ENCODE peak calls at places on chromosomes 3 and 15, in eight cellular contexts. O is thoracic aorta, B is neural progenitor cell, Q is IMR-90, W is Panc1, D is esophagus muscularis mucosa, Y is keratinocyte, G is fibroblast of lung. C is an unnamed sample.

GRCh38 chr3:18423401-18424212 is 1.5 kb downstream of the SATB1 start:
- DNase-seq in O (no peak), Q (peak; percentile 51), W (no peak), G (peak; percentile 66), B (peak; percentile 41), Y (no peak), D (no peak), C (no peak)

GRCh38 chr3:27326211-27326948 is 42.8 kb downstream of the NEK10 start:
- DNase-seq in W (peak; percentile 10), B (no peak), Y (no peak), Q (peak; percentile 98), D (no peak), G (peak; percentile 98), O (no peak), C (no peak)

GRCh38 chr3:50155891-50156290 is 767 bp downstream of the SEMA3F start:
- DNase-seq in B (peak; percentile 72), D (no peak), Y (no peak), Q (no peak), O (no peak), W (no peak), G (no peak), C (no peak)

GRCh38 chr15:20645956-20646355 is 104.4 kb upstream of the GOLGA6L6 start:
- DNase-seq in Y (no peak), W (no peak), O (no peak), B (no peak), G (no peak), D (no peak), Q (no peak), C (no peak)

GRCh38 chr15:96869122-96869521 is 538.6 kb downstream of the NR2F2 start:
- DNase-seq in W (no peak), D (no peak), O (no peak), Y (no peak), G (no peak), B (no peak), Q (no peak), C (no peak)

GRCh38 chr3:108489776-108490175 is 20.6 kb downstream of the MYH15 start:
- DNase-seq in B (peak; percentile 68), Y (no peak), Q (peak; percentile 51), D (no peak), G (peak; percentile 61), O (no peak), W (no peak), C (no peak)

GRCh38 chr3:149316427-149316826 is 17.0 kb downstream of the TM4SF18 start:
- DNase-seq in D (no peak), O (no peak), G (peak; percentile 13), B (no peak), Q (peak; percentile 22), Y (no peak), W (no peak), C (no peak)

GRCh38 chr3:171811913-171812321 is 1.6 kb upstream of the PLD1 start:
- DNase-seq in G (peak; percentile 75), D (no peak), W (no peak), B (no peak), Y (no peak), Q (peak; percentile 74), O (no peak), C (no peak)

GRCh38 chr3:134044459-134044858 is 14.7 kb upstream of the SLCO2A1 start:
- DNase-seq in O (no peak), Y (no peak), W (no peak), D (no peak), G (no peak), B (no peak), Q (no peak), C (no peak)

GRCh38 chr3:110816008-110816407 is 255.6 kb upstream of the NECTIN3 start:
- DNase-seq in O (no peak), G (no peak), W (no peak), B (no peak), Y (no peak), Q (peak; percentile 17), D (no peak), C (no peak)

GRCh38 chr3:37458162-37458895 is 283.9 kb upstream of the LRRFIP2 start:
- DNase-seq in B (peak; percentile 12), W (no peak), D (no peak), Q (no peak), G (no peak), O (no peak), Y (no peak), C (no peak)

GRCh38 chr15:65646486-65646885 is 24.7 kb downstream of the SLC24A1 start:
- DNase-seq in W (no peak), O (no peak), Y (no peak), Q (peak; percentile 65), B (no peak), G (no peak), D (no peak), C (no peak)

GRCh38 chr3:142663865-142664264 is 60.0 kb upstream of the TRPC1 start:
- DNase-seq in O (no peak), D (no peak), Y (no peak), Q (no peak), B (no peak), G (no peak), W (no peak), C (no peak)

GRCh38 chr3:167318996-167319615 is 61.0 kb downstream of the ZBBX start:
- DNase-seq in B (no peak), W (no peak), Q (no peak), O (no peak), Y (no peak), G (no peak), D (no peak), C (no peak)

GRCh38 chr3:51945031-51945840 is 3.1 kb downstream of the PARP3 start:
- DNase-seq in Y (no peak), D (no peak), W (no peak), O (no peak), G (no peak), Q (no peak), B (no peak), C (no peak)

GRCh38 chr3:96548073-96548472 is 266.3 kb upstream of the EPHA6 start:
- DNase-seq in O (no peak), W (no peak), Y (no peak), Q (no peak), G (no peak), B (no peak), D (no peak), C (no peak)

GRCh38 chr3:134353171-134353825 is 20.9 kb downstream of the AMOTL2 start:
- DNase-seq in Q (no peak), D (no peak), O (no peak), G (no peak), Y (no peak), W (no peak), B (no peak), C (no peak)

GRCh38 chr3:124648551-124648950 is 81.7 kb upstream of the UMPS start:
- DNase-seq in O (no peak), D (no peak), B (peak; percentile 36), Y (no peak), Q (no peak), G (no peak), W (no peak), C (no peak)

DNA sequence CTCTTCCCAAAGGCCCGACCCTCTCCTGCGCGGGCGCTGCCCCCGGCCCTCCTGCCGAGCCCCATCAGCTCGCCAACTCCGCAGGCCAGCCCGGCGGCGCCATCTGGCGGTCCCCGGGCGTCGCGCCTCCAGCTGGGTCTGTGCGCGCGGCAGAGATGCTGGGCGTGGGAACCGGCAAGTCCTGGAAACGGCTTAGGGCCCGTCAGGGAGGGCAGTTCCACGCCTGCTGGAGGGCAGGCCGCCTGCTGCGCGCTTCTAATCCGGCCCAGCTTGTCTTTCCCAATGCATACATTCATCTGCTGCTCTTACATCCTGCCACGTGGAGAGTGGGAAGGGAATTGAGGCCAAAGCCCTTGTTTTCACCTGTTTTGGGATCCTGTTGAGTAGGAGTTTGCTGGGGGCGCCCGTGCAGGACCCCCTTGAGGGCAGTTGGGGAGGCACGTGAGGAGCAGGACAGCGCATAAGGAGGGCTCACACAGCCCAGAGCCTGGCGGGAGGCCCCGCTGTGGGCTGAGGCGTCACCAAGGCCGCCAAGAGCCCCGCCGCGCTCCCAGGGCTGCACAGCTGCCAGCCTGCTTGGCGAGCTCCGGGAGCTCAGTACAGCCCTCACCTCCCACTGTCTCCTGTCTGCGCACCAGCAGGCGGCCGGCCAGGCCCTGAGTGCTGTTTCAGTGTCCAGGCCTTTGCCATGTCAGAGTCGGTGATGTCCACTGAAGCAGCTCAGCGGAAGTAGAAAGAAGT is 165.6 kb downstream of the NSMCE3 start:
- DNase-seq in O (no peak), B (peak; percentile 95), Y (no peak), Q (peak; percentile 68), D (no peak), W (no peak), G (peak; percentile 79), C (no peak)
- H3K4me3 ChIP-seq in O (peak overlapping the region; percentile 70), B (peak overlapping the region; percentile 27), Y (no peak overlapping the region), Q (no peak overlapping the region), D (peak overlapping the region; percentile 56), W (peak overlapping the region; percentile 14), G (no peak overlapping the region), C (peak overlapping the region; percentile 15)

DNA sequence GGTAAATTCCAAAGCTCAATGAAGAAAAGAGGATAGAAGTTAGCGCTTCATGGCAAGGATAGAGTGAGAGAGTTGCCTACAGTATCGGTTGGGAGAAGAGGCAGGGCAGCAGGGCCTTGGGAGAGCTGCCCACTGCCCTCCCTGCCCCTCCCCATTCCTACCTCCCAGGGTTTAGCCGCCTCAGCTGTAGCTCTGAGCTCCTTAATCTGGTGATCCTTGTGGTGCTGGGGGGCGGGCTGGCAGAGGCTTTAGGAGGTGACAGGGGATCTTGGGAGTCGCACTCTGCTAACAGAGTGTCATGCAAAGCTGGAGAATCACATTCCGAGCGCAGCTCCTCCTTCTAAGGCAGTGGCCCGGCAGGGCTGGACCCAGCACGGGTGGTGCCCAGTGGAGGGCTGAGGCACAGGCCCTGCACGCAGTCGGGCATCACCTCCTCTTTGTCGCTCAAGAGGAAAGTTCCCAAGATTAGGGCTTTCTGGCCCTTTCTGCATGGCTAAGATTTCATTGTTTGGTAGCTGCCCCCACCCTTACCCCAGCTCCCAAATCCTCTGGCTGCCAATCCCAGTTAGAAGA is 57.1 kb upstream of the POLG start:
- DNase-seq in W (no peak), B (peak; percentile 90), Y (no peak), O (no peak), Q (no peak), G (no peak), D (no peak), C (no peak)
- H3K27me3 ChIP-seq in W (no peaks in the 10 kb centered on the region), B (peaks cover 100% of the 10 kb centered on the region), Y (peaks cover 82% of the 10 kb centered on the region), O (peaks cover 4% of the 10 kb centered on the region), Q (peaks cover 80% of the 10 kb centered on the region), G (peaks cover 24% of the 10 kb centered on the region), D (no peaks in the 10 kb centered on the region), C (peaks cover 52% of the 10 kb centered on the region)

DNA sequence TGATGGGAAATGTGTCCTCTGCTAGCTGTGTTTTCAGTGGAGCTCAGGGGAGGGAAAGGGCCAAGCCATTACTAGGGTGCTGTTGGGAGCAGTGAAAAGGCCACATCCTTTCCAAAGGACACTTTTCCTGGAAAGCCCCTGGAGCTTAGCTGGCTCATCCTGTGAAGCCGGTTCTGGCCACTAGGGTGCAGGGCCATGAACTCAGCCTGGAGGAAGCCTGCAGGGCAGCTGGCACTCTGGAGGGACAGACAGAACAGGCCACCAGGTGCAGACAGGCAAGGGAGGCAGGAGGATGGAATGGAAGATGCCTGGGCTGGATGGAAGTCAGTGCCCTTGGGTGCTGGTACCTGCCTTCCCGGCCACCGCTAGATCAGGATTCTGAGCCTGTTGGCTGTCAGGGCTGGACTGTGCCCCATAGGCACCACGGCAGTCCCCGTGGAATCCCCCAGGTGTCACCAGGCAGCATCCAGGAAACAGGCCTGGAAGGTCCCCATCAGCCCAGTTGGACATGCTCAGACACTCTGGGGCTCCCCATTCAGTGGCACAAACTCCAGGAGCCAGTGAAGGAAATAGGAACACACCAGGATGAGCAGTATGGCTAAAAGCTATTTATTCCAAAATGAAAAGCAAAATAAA is 76.2 kb upstream of the C2CD4B start:
- DNase-seq in G (no peak), O (no peak), W (no peak), D (no peak), Y (no peak), Q (no peak), B (peak; percentile 60), C (no peak)
- TF ChIP-seq CTCF in G (peak; percentile 31), O (no peak), W (peak; percentile 49), D (peak; percentile 21), Y (peak; percentile 35), Q (peak; percentile 27), B (peak; percentile 65), C (peak; percentile 41)

GRCh38 chr3:48695113-48695753 is 9.5 kb upstream of the NCKIPSD start:
- DNase-seq in B (peak; percentile 79), Y (no peak), D (no peak), O (no peak), Q (peak; percentile 45), W (no peak), G (peak; percentile 62), C (peak; percentile 31)
- H3K4me3 ChIP-seq in B (no peak overlapping the region), Y (peak overlapping the region; percentile 19), D (peak overlapping the region; percentile 43), O (peak overlapping the region; percentile 69), Q (no peak overlapping the region), W (no peak overlapping the region), G (peak overlapping the region; percentile 2), C (no peak overlapping the region)

C was measured in kidney epithelial cell.